ENCODE peak calls at places on chromosomes 13 and 19, in four cellular contexts. B is K562, G is A549, O is GM12878. W is an unnamed sample.

GRCh38 chr13:91200486-91200885 is 147.0 kb upstream of the MIR17HG start:
- DNase-seq in G (no peak), B (no peak), O (no peak), W (no peak)

GRCh38 chr19:778910-779653 is 18.2 kb upstream of the PTBP1 start:
- DNase-seq in G (peak), B (no peak), O (no peak), W (peak)

GRCh38 chr13:111559612-111560423 is 239.4 kb downstream of the TEX29 start:
- DNase-seq in B (no peak), G (no peak), O (no peak), W (no peak)

GRCh38 chr19:16649734-16650133 is 10.2 kb downstream of the SMIM7 start:
- DNase-seq in B (no peak), O (no peak), G (no peak), W (no peak)

GRCh38 chr13:113090415-113090770 is 15.2 kb upstream of the F7 start:
- DNase-seq in G (no peak), B (peak), O (no peak), W (no peak)

GRCh38 chr13:111897178-111897845 is 169.6 kb upstream of the SOX1 start:
- DNase-seq in O (no peak), G (no peak), B (no peak), W (no peak)

GRCh38 chr13:98447881-98448641 is 128.8 kb downstream of the STK24 start:
- DNase-seq in O (no peak), G (peak), B (peak), W (no peak)

GRCh38 chr19:23101241-23101640 is 15.6 kb upstream of the ZNF730 start:
- DNase-seq in O (no peak), G (no peak), B (no peak), W (no peak)

GRCh38 chr13:30292325-30292724 is 15.0 kb downstream of the KATNAL1 start:
- DNase-seq in B (no peak), G (no peak), O (no peak), W (no peak)

GRCh38 chr13:39451860-39452301 is 151.1 kb downstream of the LHFPL6 start:
- DNase-seq in B (no peak), G (no peak), O (no peak), W (no peak)

GRCh38 chr13:113220141-113220598 is 10.8 kb downstream of the CUL4A start:
- DNase-seq in B (peak), O (no peak), G (no peak), W (peak)

GRCh38 chr13:70391678-70392077 is 283.4 kb upstream of the KLHL1 start:
- DNase-seq in O (no peak), G (no peak), B (no peak), W (peak)

GRCh38 chr13:101272886-101273285 is 143.4 kb downstream of the NALCN start:
- DNase-seq in B (no peak), G (no peak), O (no peak), W (no peak)

GRCh38 chr19:33032218-33032781 is 32.4 kb downstream of the RHPN2 start:
- DNase-seq in O (no peak), B (no peak), G (peak), W (no peak)

GRCh38 chr19:4534836-4535658 is at the start of gene PLIN5:
- DNase-seq in O (peak), B (peak), G (peak), W (peak)

GRCh38 chr13:32209670-32210069 is 105.5 kb downstream of the ZAR1L start:
- DNase-seq in B (no peak), O (no peak), G (no peak), W (no peak)

GRCh38 chr19:29277107-29277506 is 64.2 kb upstream of the UQCRFS1 start:
- DNase-seq in O (peak), B (no peak), G (peak), W (no peak)

GRCh38 chr19:3304871-3305423 is 61.4 kb upstream of the NFIC start:
- DNase-seq in O (peak), G (peak), B (peak), W (peak)
- TF ChIP-seq MYC in O (no peak), G (no peak), B (no peak), W (no peak)

GRCh38 chr13:73696713-73697112 is 437.5 kb downstream of the KLF12 start:
- DNase-seq in O (no peak), G (no peak), B (no peak), W (no peak)
- TF ChIP-seq RFX5 in O (no peak), G (no peak), B (no peak), W (no peak)

GRCh38 chr13:26325876-26326275 is 71.9 kb downstream of the CDK8 start:
- DNase-seq in O (peak), B (no peak), G (no peak), W (no peak)
- TF ChIP-seq MYC in O (no peak), B (no peak), G (no peak), W (no peak)

GRCh38 chr13:110336681-110337080 is 29.6 kb downstream of the COL4A2 start:
- DNase-seq in B (no peak), O (no peak), G (no peak), W (no peak)

GRCh38 chr13:110336108-110336507 is 29.0 kb downstream of the COL4A2 start:
- DNase-seq in B (no peak), G (no peak), O (no peak), W (no peak)

GRCh38 chr13:110334256-110334655 is 27.2 kb downstream of the COL4A2 start:
- DNase-seq in G (no peak), B (no peak), O (no peak), W (no peak)

GRCh38 chr13:110333837-110334236 is 26.8 kb downstream of the COL4A2 start:
- DNase-seq in O (no peak), B (no peak), G (no peak), W (no peak)

DNA sequence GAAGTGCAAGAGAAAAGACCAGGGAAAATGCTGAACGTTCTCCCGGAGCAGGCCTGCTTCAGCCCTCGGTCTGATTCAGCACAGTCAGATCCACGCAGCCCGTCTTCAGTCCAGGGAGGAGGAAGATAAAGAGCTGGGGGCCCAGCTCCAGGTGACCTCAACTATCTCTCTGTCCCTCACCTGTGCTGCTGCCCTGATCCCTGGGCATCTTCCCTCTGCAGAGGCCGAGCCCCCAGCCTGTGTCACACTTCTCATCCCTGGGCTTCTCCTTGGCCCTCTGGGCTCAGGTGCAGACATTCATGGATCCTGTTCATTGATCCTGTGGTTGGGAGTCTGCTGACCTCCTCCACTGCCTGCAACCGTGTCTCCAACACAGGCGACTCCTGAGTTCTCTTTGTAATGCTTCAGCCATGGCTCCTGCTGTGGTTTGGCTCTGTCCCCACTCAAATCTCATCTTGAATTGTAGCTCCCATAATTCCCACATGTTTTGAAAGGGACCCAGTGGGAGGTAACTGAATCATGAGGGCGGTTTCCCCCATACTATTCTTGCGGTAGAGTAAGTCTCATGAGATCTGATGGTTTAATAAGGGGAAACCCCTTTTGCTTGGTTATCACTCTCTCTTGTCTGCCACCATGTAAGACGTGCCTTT is 27.9 kb downstream of the COL4A2 start:
- DNase-seq in B (no peak), G (no peak), O (no peak), W (no peak)
- TF ChIP-seq RFX5 in B (no peak), G (no peak), O (no peak), W (no peak)

GRCh38 chr13:52830946-52831345 is 17.5 kb downstream of the PCDH8 start:
- DNase-seq in B (no peak), O (no peak), G (no peak), W (no peak)
- TF ChIP-seq MYC in B (no peak), O (no peak), G (no peak), W (no peak)

GRCh38 chr13:36531746-36532486 is 99.6 kb downstream of the CCNA1 start:
- DNase-seq in B (no peak), G (no peak), O (no peak), W (no peak)
- TF ChIP-seq RFX5 in B (no peak), G (no peak), O (no peak), W (no peak)

GRCh38 chr13:110168999-110169933 is 137.7 kb downstream of the COL4A1 start:
- DNase-seq in B (no peak), O (no peak), G (no peak), W (no peak)
- TF ChIP-seq MYC in B (no peak), O (no peak), G (no peak), W (no peak)

GRCh38 chr19:8155318-8155717 is 5.9 kb upstream of the FBN3 start:
- DNase-seq in B (no peak), G (no peak), O (no peak), W (no peak)
- TF ChIP-seq RFX5 in B (no peak), G (no peak), O (no peak), W (no peak)

GRCh38 chr19:42081584-42082258 is 5.8 kb downstream of the ZNF574 start:
- DNase-seq in O (no peak), B (no peak), G (peak), W (peak)
- TF ChIP-seq MYC in O (no peak), B (no peak), G (no peak), W (no peak)